ENCODE peak calls at places on chromosomes 16 and 17, in nine cellular contexts. L, B, Z, G, O, E, X, J and R are unnamed samples.

GRCh38 chr17:82334622-82335394 is 1.2 kb upstream of the SECTM1 start:
- DNase-seq in L (no peak), B (no peak), Z (no peak), G (no peak), O (no peak), E (no peak), X (no peak), J (no peak), R (no peak)

GRCh38 chr17:69500911-69501429 is 86.5 kb downstream of the MAP2K6 start:
- DNase-seq in L (no peak), B (no peak), Z (no peak), G (no peak), O (no peak), E (no peak), X (no peak), J (no peak), R (no peak)

GRCh38 chr17:78174870-78175642 is 6.7 kb downstream of the SYNGR2 start:
- DNase-seq in L (no peak), B (no peak), Z (no peak), G (no peak), O (no peak), E (no peak), X (no peak), J (no peak), R (no peak)

GRCh38 chr17:66535611-66536010 is 233.2 kb downstream of the PRKCA start:
- DNase-seq in L (no peak), B (no peak), Z (no peak), G (no peak), O (no peak), E (no peak), X (no peak), J (no peak), R (no peak)

GRCh38 chr17:72619976-72620650 is 472.4 kb downstream of the SLC39A11 start:
- DNase-seq in L (no peak), B (no peak), Z (no peak), G (no peak), O (no peak), E (no peak), X (no peak), J (no peak), R (no peak)

GRCh38 chr16:17161034-17161433 is 309.7 kb downstream of the XYLT1 start:
- DNase-seq in L (no peak), B (no peak), Z (no peak), G (peak; percentile 37), O (peak; percentile 25), E (no peak), X (no peak), J (no peak), R (no peak)

GRCh38 chr16:67391424-67392300 is 1.6 kb downstream of the TPPP3 start:
- DNase-seq in L (no peak), B (no peak), Z (no peak), G (no peak), O (no peak), E (no peak), X (no peak), J (no peak), R (no peak)

GRCh38 chr16:637081-638018 is 1.2 kb upstream of the METTL26 start:
- DNase-seq in L (peak; percentile 97), B (peak; percentile 99), Z (peak; percentile 80), G (peak; percentile 96), O (peak; percentile 45), E (peak; percentile 90), X (peak; percentile 93), J (peak; percentile 76), R (peak; percentile 72)

GRCh38 chr16:13453938-13454553 is 465.9 kb upstream of the ERCC4 start:
- DNase-seq in L (no peak), B (no peak), Z (no peak), G (peak; percentile 62), O (peak; percentile 31), E (no peak), X (no peak), J (peak; percentile 55), R (no peak)

GRCh38 chr17:38735161-38735997 is 5.2 kb downstream of the CISD3 start:
- DNase-seq in L (peak; percentile 75), B (peak; percentile 64), Z (peak; percentile 65), G (peak; percentile 88), O (peak; percentile 9), E (peak; percentile 83), X (peak; percentile 68), J (no peak), R (peak; percentile 65)

GRCh38 chr17:17435323-17435722 is 41.5 kb upstream of the MED9 start:
- DNase-seq in L (no peak), B (no peak), Z (no peak), G (peak; percentile 22), O (no peak), E (no peak), X (no peak), J (no peak), R (no peak)

GRCh38 chr17:869067-869466 is 86.9 kb downstream of the MRM3 start:
- DNase-seq in L (no peak), B (no peak), Z (no peak), G (no peak), O (no peak), E (no peak), X (peak; percentile 71), J (no peak), R (no peak)

GRCh38 chr17:29844339-29845048 is 85.5 kb downstream of the SSH2 start:
- DNase-seq in L (no peak), B (no peak), Z (no peak), G (no peak), O (no peak), E (no peak), X (no peak), J (no peak), R (no peak)

GRCh38 chr17:54948380-54948779 is 20.1 kb downstream of the COX11 start:
- DNase-seq in L (no peak), B (peak; percentile 62), Z (no peak), G (no peak), O (no peak), E (no peak), X (no peak), J (no peak), R (no peak)

GRCh38 chr17:69578385-69578936 is 164.0 kb downstream of the MAP2K6 start:
- DNase-seq in L (no peak), B (no peak), Z (no peak), G (no peak), O (no peak), E (no peak), X (no peak), J (no peak), R (no peak)

GRCh38 chr17:75153854-75154194 is 488 bp downstream of the JPT1 start:
- DNase-seq in L (no peak), B (no peak), Z (no peak), G (no peak), O (peak; percentile 31), E (no peak), X (no peak), J (no peak), R (no peak)

GRCh38 chr16:58464916-58465731 is 34.8 kb upstream of the NDRG4 start:
- DNase-seq in L (peak; percentile 98), B (no peak), Z (no peak), G (peak; percentile 42), O (no peak), E (no peak), X (no peak), J (no peak), R (no peak)

GRCh38 chr16:71846443-71846842 is 667 bp downstream of the ATXN1L start:
- DNase-seq in L (no peak), B (peak; percentile 18), Z (no peak), G (peak; percentile 16), O (no peak), E (peak; percentile 41), X (no peak), J (no peak), R (no peak)

GRCh38 chr17:1058423-1059130 is 61.6 kb downstream of the TIMM22 start:
- DNase-seq in L (no peak), B (peak; percentile 54), Z (no peak), G (no peak), O (no peak), E (peak; percentile 59), X (peak; percentile 55), J (no peak), R (no peak)

GRCh38 chr16:56589141-56590039 is at the start of gene MT3:
- DNase-seq in L (no peak), B (no peak), Z (no peak), G (peak; percentile 59), O (peak; percentile 75), E (no peak), X (no peak), J (no peak), R (no peak)

GRCh38 chr16:86202760-86203426 is 303.9 kb downstream of the IRF8 start:
- DNase-seq in L (no peak), B (no peak), Z (no peak), G (no peak), O (no peak), E (no peak), X (no peak), J (no peak), R (no peak)

GRCh38 chr16:4328580-4329353 is 12.9 kb downstream of the GLIS2 start:
- DNase-seq in L (no peak), B (no peak), Z (no peak), G (no peak), O (no peak), E (no peak), X (peak; percentile 54), J (no peak), R (no peak)

GRCh38 chr16:57743458-57743857 is 7.9 kb downstream of the KATNB1 start:
- DNase-seq in L (no peak), B (no peak), Z (no peak), G (no peak), O (no peak), E (no peak), X (no peak), J (no peak), R (no peak)

GRCh38 chr16:3938843-3939624 is 58.5 kb upstream of the CREBBP start:
- DNase-seq in L (peak; percentile 78), B (peak; percentile 69), Z (peak; percentile 23), G (peak; percentile 85), O (peak; percentile 20), E (peak; percentile 75), X (peak; percentile 43), J (peak; percentile 6), R (peak; percentile 47)

GRCh38 chr16:71230122-71230845 is at the start of gene HYDIN:
- DNase-seq in L (peak; percentile 51), B (peak; percentile 93), Z (no peak), G (peak; percentile 94), O (peak; percentile 75), E (no peak), X (no peak), J (no peak), R (no peak)

GRCh38 chr17:28746611-28747045 is 2.8 kb downstream of the TRAF4 start:
- DNase-seq in L (no peak), B (no peak), Z (no peak), G (no peak), O (no peak), E (no peak), X (no peak), J (no peak), R (no peak)

GRCh38 chr17:36118477-36119353 is 15.1 kb downstream of the CCL4 start:
- DNase-seq in L (no peak), B (no peak), Z (no peak), G (no peak), O (no peak), E (no peak), X (no peak), J (no peak), R (no peak)

GRCh38 chr17:17387461-17388362 is 84.5 kb downstream of the NT5M start:
- DNase-seq in L (peak; percentile 73), B (peak; percentile 66), Z (no peak), G (peak; percentile 28), O (peak; percentile 47), E (no peak), X (no peak), J (no peak), R (no peak)